ENCODE peak calls at places on chromosomes 16 and 17, in seven cellular contexts. M, J, D, K, H, A and L are unnamed samples.

GRCh38 chr16:86942469-86943175 is 364.3 kb downstream of the FOXL1 start:
- DNase-seq in M (no peak), J (no peak), D (no peak), K (no peak), H (no peak), A (no peak), L (no peak)

GRCh38 chr17:17041571-17042380 is 481 bp upstream of the MPRIP start:
- DNase-seq in M (peak; percentile 99), J (peak; percentile 100), D (peak; percentile 97), K (peak; percentile 99), H (peak; percentile 99), A (peak; percentile 99), L (peak; percentile 99)

GRCh38 chr17:66466933-66467367 is 164.5 kb downstream of the PRKCA start:
- DNase-seq in M (no peak), J (peak; percentile 43), D (no peak), K (no peak), H (peak; percentile 89), A (peak; percentile 47), L (peak; percentile 22)

GRCh38 chr17:6558276-6558675 is 1.9 kb upstream of the PITPNM3 start:
- DNase-seq in M (no peak), J (no peak), D (no peak), K (no peak), H (no peak), A (no peak), L (no peak)

GRCh38 chr17:64386412-64387144 is 4.1 kb downstream of the PECAM1 start:
- DNase-seq in M (no peak), J (no peak), D (no peak), K (no peak), H (no peak), A (no peak), L (no peak)

GRCh38 chr16:89105599-89106151 is 12.0 kb downstream of the ACSF3 start:
- DNase-seq in M (no peak), J (no peak), D (no peak), K (no peak), H (no peak), A (no peak), L (no peak)

GRCh38 chr17:55674107-55674506 is 48.6 kb downstream of the TMEM100 start:
- DNase-seq in M (no peak), J (no peak), D (no peak), K (no peak), H (no peak), A (no peak), L (no peak)

GRCh38 chr16:81848306-81848853 is 69.3 kb downstream of the PLCG2 start:
- DNase-seq in M (no peak), J (no peak), D (no peak), K (no peak), H (no peak), A (no peak), L (no peak)

GRCh38 chr16:65122974-65123845 is 1.3 kb upstream of the CDH11 start:
- DNase-seq in M (peak; percentile 63), J (peak; percentile 92), D (no peak), K (peak; percentile 60), H (peak; percentile 70), A (peak; percentile 39), L (peak; percentile 60)

GRCh38 chr17:80730739-80731138 is 186.1 kb downstream of the RPTOR start:
- DNase-seq in M (no peak), J (no peak), D (no peak), K (no peak), H (no peak), A (no peak), L (no peak)

GRCh38 chr16:6605490-6605889 is 727.2 kb upstream of the RBFOX1 start:
- DNase-seq in M (no peak), J (no peak), D (no peak), K (no peak), H (no peak), A (no peak), L (no peak)

GRCh38 chr17:37142294-37142944 is 193.7 kb downstream of the AATF start:
- DNase-seq in M (no peak), J (no peak), D (no peak), K (no peak), H (peak; percentile 4), A (no peak), L (no peak)

GRCh38 chr17:37146578-37147119 is 197.9 kb downstream of the AATF start:
- DNase-seq in M (no peak), J (no peak), D (no peak), K (no peak), H (no peak), A (no peak), L (no peak)

GRCh38 chr17:37148171-37148570 is 199.4 kb downstream of the AATF start:
- DNase-seq in M (no peak), J (no peak), D (no peak), K (no peak), H (no peak), A (no peak), L (no peak)

GRCh38 chr17:37147301-37147812 is 198.6 kb downstream of the AATF start:
- DNase-seq in M (no peak), J (no peak), D (no peak), K (no peak), H (peak; percentile 26), A (no peak), L (no peak)
- H3K4me3 ChIP-seq in M (no peak overlapping the region), J (no peak overlapping the region), D (no peak overlapping the region), K (no peak overlapping the region), H (no peak overlapping the region), A (no peak overlapping the region), L (no peak overlapping the region)

GRCh38 chr16:544517-544916 is 15.7 kb upstream of the PRR35 start:
- DNase-seq in M (no peak), J (no peak), D (no peak), K (no peak), H (no peak), A (no peak), L (no peak)

GRCh38 chr16:543301-544164 is 16.0 kb downstream of the CAPN15 start:
- DNase-seq in M (no peak), J (no peak), D (no peak), K (peak; percentile 71), H (no peak), A (no peak), L (no peak)

GRCh38 chr16:549544-550263 is 10.5 kb upstream of the PRR35 start:
- DNase-seq in M (no peak), J (no peak), D (peak; percentile 86), K (peak; percentile 94), H (no peak), A (no peak), L (no peak)

GRCh38 chr16:548586-548985 is 11.6 kb upstream of the PRR35 start:
- DNase-seq in M (no peak), J (no peak), D (no peak), K (no peak), H (no peak), A (no peak), L (no peak)

DNA sequence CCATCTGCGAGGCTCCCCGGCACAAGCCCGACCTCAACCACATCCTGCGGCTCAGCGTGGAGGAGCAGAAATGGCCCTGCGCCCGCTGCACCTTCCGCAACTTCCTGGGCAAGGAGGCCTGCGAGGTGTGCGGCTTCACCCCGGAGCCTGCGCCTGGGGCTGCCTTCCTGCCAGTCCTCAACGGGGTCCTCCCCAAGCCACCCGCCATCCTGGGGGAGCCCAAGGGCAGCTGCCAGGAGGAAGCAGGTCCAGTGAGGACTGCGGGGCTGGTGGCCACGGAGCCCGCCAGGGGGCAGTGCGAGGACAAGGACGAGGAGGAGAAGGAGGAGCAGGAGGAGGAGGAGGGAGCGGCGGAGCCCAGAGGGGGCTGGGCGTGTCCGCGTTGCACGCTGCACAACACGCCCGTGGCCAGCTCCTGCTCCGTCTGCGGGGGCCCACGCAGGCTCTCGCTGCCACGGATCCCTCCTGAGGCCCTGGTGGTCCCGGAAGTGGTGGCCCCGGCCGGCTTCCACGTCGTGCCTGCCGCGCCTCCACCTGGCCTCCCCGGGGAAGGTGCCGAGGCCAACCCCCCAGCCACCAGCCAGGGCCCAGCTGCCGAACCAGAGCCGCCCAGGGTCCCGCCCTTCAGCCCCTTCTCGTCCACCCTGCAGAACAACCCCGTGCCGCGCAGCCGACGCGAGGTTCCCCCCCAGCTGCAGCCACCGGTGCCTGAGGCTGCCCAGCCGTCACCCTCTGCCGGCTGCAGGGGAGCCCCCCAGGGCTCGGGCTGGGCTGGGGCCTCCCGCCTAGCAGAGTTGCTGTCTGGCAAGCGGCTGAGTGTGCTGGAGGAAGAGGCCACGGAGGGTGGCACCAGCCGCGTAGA is 13.1 kb upstream of the PRR35 start:
- DNase-seq in M (peak; percentile 58), J (no peak), D (peak; percentile 83), K (peak; percentile 93), H (peak; percentile 83), A (peak; percentile 58), L (peak; percentile 86)
- H3K4me3 ChIP-seq in M (no peak overlapping the region), J (no peak overlapping the region), D (no peak overlapping the region), K (no peak overlapping the region), H (no peak overlapping the region), A (no peak overlapping the region), L (peak overlapping the region; percentile 10)

DNA sequence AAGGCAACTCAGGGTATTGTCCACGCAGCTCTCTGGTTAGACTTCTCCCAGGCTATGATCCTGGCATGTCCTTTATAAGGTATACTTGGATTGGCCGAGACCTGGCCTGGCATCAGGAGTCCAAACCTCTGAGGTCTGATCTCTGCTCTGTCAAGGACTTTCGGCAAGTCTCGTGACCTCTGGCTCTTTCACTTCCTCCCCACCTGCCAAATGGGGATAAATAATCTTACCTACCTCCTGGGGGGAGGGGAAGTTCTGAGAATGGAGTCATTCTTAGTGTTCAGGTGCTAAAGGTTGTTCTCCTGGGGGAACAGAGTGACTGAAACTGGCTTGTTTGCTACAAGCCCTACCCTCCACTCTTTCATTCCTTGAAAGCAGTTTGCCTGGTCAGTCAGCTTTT is 7.6 kb downstream of the ATXN1L start:
- DNase-seq in M (no peak), J (no peak), D (no peak), K (no peak), H (no peak), A (no peak), L (peak; percentile 48)
- H3K4me3 ChIP-seq in M (no peak overlapping the region), J (no peak overlapping the region), D (no peak overlapping the region), K (no peak overlapping the region), H (no peak overlapping the region), A (no peak overlapping the region), L (no peak overlapping the region)

GRCh38 chr16:75378616-75379015 is 54.7 kb downstream of the CFDP1 start:
- DNase-seq in M (no peak), J (no peak), D (no peak), K (no peak), H (no peak), A (no peak), L (no peak)

GRCh38 chr16:75380870-75381269 is 52.4 kb downstream of the CFDP1 start:
- DNase-seq in M (no peak), J (no peak), D (no peak), K (no peak), H (no peak), A (no peak), L (no peak)

GRCh38 chr16:75377971-75378386 is 55.3 kb downstream of the CFDP1 start:
- DNase-seq in M (no peak), J (no peak), D (no peak), K (no peak), H (peak; percentile 59), A (no peak), L (no peak)

GRCh38 chr16:75379911-75380847 is 53.1 kb downstream of the CFDP1 start:
- DNase-seq in M (no peak), J (no peak), D (no peak), K (no peak), H (no peak), A (peak; percentile 30), L (peak; percentile 44)

DNA sequence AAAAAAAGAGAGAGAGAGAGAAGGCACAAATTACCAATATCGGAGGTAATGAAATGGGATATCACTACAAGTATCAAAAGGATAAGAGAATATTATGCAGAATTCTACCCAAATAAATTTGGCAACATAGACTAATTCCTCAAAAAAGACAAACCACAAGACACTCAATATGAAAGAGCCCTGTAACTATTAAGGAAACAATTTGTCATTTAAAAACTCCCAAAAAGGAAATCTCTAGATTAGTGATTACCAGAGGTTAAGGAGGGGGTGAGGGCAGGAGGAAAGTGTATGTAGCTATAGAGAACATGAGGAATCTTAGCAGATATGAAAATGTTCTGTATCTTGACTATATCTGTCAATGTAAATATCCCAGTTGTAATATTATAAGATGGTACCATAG is 54.0 kb downstream of the CFDP1 start:
- DNase-seq in M (no peak), J (no peak), D (no peak), K (no peak), H (peak; percentile 35), A (no peak), L (no peak)
- H3K4me3 ChIP-seq in M (no peak overlapping the region), J (no peak overlapping the region), D (no peak overlapping the region), K (no peak overlapping the region), H (no peak overlapping the region), A (no peak overlapping the region), L (no peak overlapping the region)